ENCODE peak calls at places on chromosomes 4 and X, in eight cellular contexts. R is cardiac muscle cell, N is WTC11, E is psoas muscle, U is brain microvascular endothelial cell, H is foreskin fibroblast, D is B cell, F is A549. V is an unnamed sample.

GRCh38 chrX:253451-254297 is 27.5 kb upstream of the PLCXD1 start:
- DNase-seq in R (no peak), N (no peak), E (no peak), U (no peak), H (no peak), D (no peak), F (no peak), V (no peak)

GRCh38 chrX:23435108-23435507 is 100.5 kb downstream of the PTCHD1 start:
- DNase-seq in R (peak; percentile 2), N (no peak), E (no peak), U (no peak), H (no peak), D (no peak), F (no peak), V (no peak)

GRCh38 chr4:100591156-100591876 is 73.5 kb upstream of the EMCN start:
- DNase-seq in R (no peak), N (no peak), E (peak; percentile 15), U (no peak), H (no peak), D (no peak), F (no peak), V (peak; percentile 1)

GRCh38 chr4:133996431-133997121 is 205.0 kb downstream of the PABPC4L start:
- DNase-seq in R (no peak), N (no peak), E (no peak), U (peak; percentile 8), H (no peak), D (no peak), F (no peak), V (no peak)

GRCh38 chrX:123626962-123627361 is 105.9 kb downstream of the THOC2 start:
- DNase-seq in R (peak; percentile 5), N (no peak), E (no peak), U (peak; percentile 20), H (peak; percentile 35), D (no peak), F (no peak), V (peak; percentile 8)

GRCh38 chr4:154421618-154422017 is 70.0 kb downstream of the DCHS2 start:
- DNase-seq in R (no peak), N (no peak), E (no peak), U (no peak), H (no peak), D (no peak), F (no peak), V (no peak)

GRCh38 chr4:143482753-143483362 is 30.6 kb upstream of the SMARCA5 start:
- DNase-seq in R (peak; percentile 77), N (no peak), E (no peak), U (peak; percentile 32), H (peak; percentile 73), D (peak; percentile 26), F (peak; percentile 9), V (peak; percentile 51)

GRCh38 chrX:67523932-67524331 is 19.9 kb upstream of the AR start:
- DNase-seq in R (no peak), N (no peak), E (no peak), U (no peak), H (no peak), D (no peak), F (no peak), V (no peak)

GRCh38 chr4:153034681-153035080 is 98.6 kb downstream of the FHDC1 start:
- DNase-seq in R (no peak), N (no peak), E (no peak), U (no peak), H (no peak), D (no peak), F (no peak), V (no peak)

GRCh38 chr4:150055467-150055866 is 22.8 kb upstream of the DCLK2 start:
- DNase-seq in R (no peak), N (no peak), E (no peak), U (no peak), H (no peak), D (no peak), F (no peak), V (no peak)

GRCh38 chrX:15525664-15526416 is 25.2 kb downstream of the BMX start:
- DNase-seq in R (no peak), N (no peak), E (no peak), U (no peak), H (no peak), D (no peak), F (no peak), V (no peak)

GRCh38 chr4:6205973-6206372 is 5.6 kb upstream of the JAKMIP1 start:
- DNase-seq in R (no peak), N (no peak), E (no peak), U (no peak), H (no peak), D (no peak), F (no peak), V (no peak)

GRCh38 chr4:141652161-141652778 is 15.9 kb downstream of the IL15 start:
- DNase-seq in R (peak; percentile 73), N (no peak), E (no peak), U (no peak), H (peak; percentile 54), D (no peak), F (no peak), V (peak; percentile 82)

GRCh38 chrX:68801737-68802290 is 27.0 kb upstream of the EFNB1 start:
- DNase-seq in R (no peak), N (no peak), E (no peak), U (no peak), H (no peak), D (no peak), F (no peak), V (no peak)

GRCh38 chr4:170978990-170979389 is 834.2 kb upstream of the GALNTL6 start:
- DNase-seq in R (no peak), N (peak; percentile 12), E (no peak), U (no peak), H (no peak), D (no peak), F (no peak), V (no peak)

GRCh38 chrX:52979993-52980392 is 21.7 kb upstream of the FAM156A start:
- DNase-seq in R (peak; percentile 9), N (no peak), E (no peak), U (no peak), H (no peak), D (no peak), F (no peak), V (no peak)

GRCh38 chrX:72475338-72475737 is 97.3 kb downstream of the HDAC8 start:
- DNase-seq in R (no peak), N (no peak), E (no peak), U (no peak), H (no peak), D (no peak), F (no peak), V (no peak)

GRCh38 chr4:6043843-6044242 is 25.6 kb upstream of the C4orf50 start:
- DNase-seq in R (no peak), N (no peak), E (no peak), U (no peak), H (no peak), D (no peak), F (no peak), V (no peak)

GRCh38 chr4:106818764-106819163 is 217.3 kb downstream of the DKK2 start:
- DNase-seq in R (peak; percentile 1), N (no peak), E (no peak), U (no peak), H (peak; percentile 21), D (no peak), F (no peak), V (no peak)
- TF ChIP-seq CTCF in R (peak; percentile 29), N (no peak), E (no peak), U (peak; percentile 37), H (peak; percentile 19), D (no peak), F (no peak), V (peak; percentile 9)

GRCh38 chr4:22363071-22363470 is 152.8 kb downstream of the ADGRA3 start:
- DNase-seq in R (no peak), N (no peak), E (no peak), U (no peak), H (no peak), D (no peak), F (no peak), V (no peak)

GRCh38 chr4:22356996-22357596 is 158.8 kb downstream of the ADGRA3 start:
- DNase-seq in R (peak; percentile 57), N (no peak), E (no peak), U (peak; percentile 9), H (peak; percentile 41), D (no peak), F (no peak), V (no peak)
- TF ChIP-seq CTCF in R (peak; percentile 50), N (no peak), E (no peak), U (peak; percentile 70), H (peak; percentile 37), D (no peak), F (no peak), V (peak; percentile 52)

GRCh38 chr4:11418610-11419009 is 10.1 kb downstream of the HS3ST1 start:
- DNase-seq in R (no peak), N (no peak), E (no peak), U (no peak), H (no peak), D (no peak), F (no peak), V (no peak)
- TF ChIP-seq CTCF in R (no peak), N (no peak), E (no peak), U (peak; percentile 43), H (no peak), D (no peak), F (no peak), V (no peak)

GRCh38 chrX:96181571-96181970 is 503.1 kb upstream of the DIAPH2 start:
- DNase-seq in R (no peak), N (no peak), E (no peak), U (no peak), H (no peak), D (no peak), F (no peak), V (no peak)

GRCh38 chrX:96183843-96184242 is 500.8 kb upstream of the DIAPH2 start:
- DNase-seq in R (peak; percentile 2), N (no peak), E (no peak), U (no peak), H (peak; percentile 20), D (no peak), F (no peak), V (no peak)

GRCh38 chrX:96182366-96182765 is 502.3 kb upstream of the DIAPH2 start:
- DNase-seq in R (peak; percentile 42), N (peak; percentile 44), E (no peak), U (peak; percentile 27), H (peak; percentile 16), D (no peak), F (no peak), V (no peak)
- TF ChIP-seq CTCF in R (peak; percentile 50), N (peak; percentile 35), E (peak; percentile 21), U (peak; percentile 77), H (no peak), D (no peak), F (no peak), V (peak; percentile 42)

DNA sequence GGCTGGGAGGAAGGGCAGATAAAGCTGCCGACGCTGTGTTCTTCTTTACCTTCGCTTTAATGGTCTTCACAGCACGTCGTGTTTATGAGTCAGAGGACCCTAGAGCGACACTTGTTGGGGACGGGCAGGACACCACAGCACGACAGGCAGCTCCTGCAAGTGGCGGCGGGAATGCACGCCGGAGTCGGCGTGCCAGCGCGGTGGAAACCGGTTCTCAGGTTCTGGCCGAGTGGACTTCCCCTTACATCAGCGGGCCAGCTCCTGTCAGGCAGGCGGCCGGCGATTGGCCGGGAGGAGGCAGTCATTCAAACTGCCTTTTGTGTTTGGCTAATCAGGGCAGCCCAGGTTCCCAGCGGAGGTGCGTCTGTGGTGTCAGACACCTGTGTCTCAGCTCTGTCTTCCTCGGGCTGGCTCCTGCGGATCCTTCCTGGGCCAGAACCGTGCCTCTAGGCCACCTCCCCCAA is 150.9 kb downstream of the SHROOM3 start:
- DNase-seq in R (peak; percentile 54), N (peak; percentile 91), E (peak; percentile 41), U (peak; percentile 65), H (no peak), D (peak; percentile 46), F (peak; percentile 71), V (no peak)
- TF ChIP-seq CTCF in R (peak; percentile 35), N (no peak), E (no peak), U (peak; percentile 47), H (no peak), D (no peak), F (no peak), V (peak; percentile 31)